ENCODE peak calls at places on chromosome 1, in seven cellular contexts. R is stimulated activated naive CD4-positive, alpha-beta T cell; Z is activated T-cell treated with anti-CD3 and anti-CD28 coated beads, Interleukin-2, amount 50 U/mL, for 72 hours; U is activated CD4-positive, alpha-beta T cell treated with anti-CD3 and anti-CD28 coated beads for 4 hours; Y is stimulated activated CD8-positive, alpha-beta memory T cell treated with anti-CD3 and anti-CD28 coated beads, Interleukin-15, amount 100 ng/mL, for 4 hours; D is GM04504; B is NCI-H226. A is an unnamed sample.
A peak's percentile ranks its signal among the peaks of the same experiment; 100 is the strongest.

GRCh38 chr1:62318756-62319544 is at the start of gene KANK4:
- DNase-seq in R (no peak), Z (peak; percentile 6), U (no peak), Y (no peak), D (no peak), B (no peak), A (no peak)

GRCh38 chr1:1894354-1895049 is 3.6 kb upstream of the GNB1 start:
- DNase-seq in R (no peak), Z (no peak), U (no peak), Y (no peak), D (no peak), B (no peak), A (no peak)

GRCh38 chr1:187471555-187471954 is 642.8 kb downstream of the PLA2G4A start:
- DNase-seq in R (no peak), Z (no peak), U (no peak), Y (no peak), D (peak; percentile 19), B (peak; percentile 41), A (no peak)

GRCh38 chr1:234907585-234908457 is 220.8 kb downstream of the TOMM20 start:
- DNase-seq in R (no peak), Z (no peak), U (no peak), Y (no peak), D (peak; percentile 85), B (no peak), A (peak; percentile 32)

GRCh38 chr1:20981903-20982695 is 194.6 kb downstream of the EIF4G3 start:
- DNase-seq in R (no peak), Z (no peak), U (no peak), Y (no peak), D (peak; percentile 13), B (peak; percentile 21), A (no peak)

GRCh38 chr1:180988221-180988826 is 34.3 kb downstream of the STX6 start:
- DNase-seq in R (no peak), Z (no peak), U (no peak), Y (no peak), D (no peak), B (no peak), A (no peak)

GRCh38 chr1:93613895-93614294 is 67.7 kb downstream of the BCAR3 start:
- DNase-seq in R (no peak), Z (no peak), U (no peak), Y (no peak), D (no peak), B (no peak), A (no peak)

GRCh38 chr1:215569987-215570824 is 3.1 kb downstream of the KCTD3 start:
- DNase-seq in R (no peak), Z (no peak), U (no peak), Y (no peak), D (no peak), B (peak; percentile 7), A (no peak)

GRCh38 chr1:66261370-66261769 is 272.6 kb upstream of the SGIP1 start:
- DNase-seq in R (peak; percentile 13), Z (no peak), U (no peak), Y (no peak), D (no peak), B (peak; percentile 59), A (no peak)

GRCh38 chr1:204295666-204296065 is 64.1 kb downstream of the PLEKHA6 start:
- DNase-seq in R (peak; percentile 4), Z (no peak), U (no peak), Y (no peak), D (no peak), B (no peak), A (no peak)

GRCh38 chr1:88293791-88294190 is 390.3 kb upstream of the PKN2 start:
- DNase-seq in R (no peak), Z (no peak), U (no peak), Y (no peak), D (no peak), B (no peak), A (no peak)

GRCh38 chr1:27057389-27057788 is 44.7 kb upstream of the TENT5B start:
- DNase-seq in R (no peak), Z (no peak), U (no peak), Y (no peak), D (no peak), B (no peak), A (no peak)

GRCh38 chr1:117897551-117897950 is 31.9 kb downstream of the GDAP2 start:
- DNase-seq in R (no peak), Z (no peak), U (no peak), Y (no peak), D (no peak), B (no peak), A (no peak)

GRCh38 chr1:3072948-3073519 is 4.0 kb downstream of the PRDM16 start:
- DNase-seq in R (no peak), Z (no peak), U (no peak), Y (no peak), D (no peak), B (no peak), A (no peak)

GRCh38 chr1:207020016-207020708 is 12.4 kb downstream of the C1orf116 start:
- DNase-seq in R (no peak), Z (no peak), U (no peak), Y (no peak), D (no peak), B (no peak), A (peak; percentile 70)

GRCh38 chr1:41463516-41463915 is 21.0 kb downstream of the EDN2 start:
- DNase-seq in R (no peak), Z (no peak), U (no peak), Y (no peak), D (no peak), B (no peak), A (no peak)

GRCh38 chr1:8349961-8350360 is 32.0 kb downstream of the SLC45A1 start:
- DNase-seq in R (no peak), Z (no peak), U (no peak), Y (no peak), D (no peak), B (peak; percentile 4), A (no peak)

GRCh38 chr1:54973205-54973921 is 7.1 kb upstream of the TMEM61 start:
- DNase-seq in R (no peak), Z (no peak), U (no peak), Y (no peak), D (no peak), B (no peak), A (no peak)

A was measured in mucosa of gallbladder.